ENCODE peak calls at places on chromosome 1, in ten cellular contexts. P, G, Z, X, W, J, S, E, R and D are unnamed samples.

GRCh38 chr1:29396438-29397255 is 160.3 kb downstream of the PTPRU start:
- DNase-seq in Z (peak; percentile 25), R (no peak), J (no peak), E (no peak), G (no peak), X (no peak), P (no peak), S (no peak), W (no peak), D (no peak)

GRCh38 chr1:101203812-101204540 is 32.8 kb upstream of the S1PR1 start:
- DNase-seq in G (peak; percentile 79), Z (peak; percentile 76), X (no peak), P (no peak), J (peak; percentile 83), E (peak; percentile 16), S (no peak), W (peak; percentile 12), R (no peak), D (no peak)

GRCh38 chr1:27033059-27033746 is 20.6 kb upstream of the TENT5B start:
- DNase-seq in X (no peak), S (no peak), W (no peak), R (no peak), P (no peak), Z (no peak), E (no peak), J (no peak), G (no peak), D (no peak)

GRCh38 chr1:160217466-160218165 is 12.4 kb downstream of the PEA15 start:
- DNase-seq in S (peak; percentile 49), X (no peak), E (peak; percentile 50), P (no peak), W (no peak), Z (no peak), G (peak; percentile 89), R (no peak), J (no peak), D (no peak)

GRCh38 chr1:37875833-37876232 is 16.4 kb upstream of the MTF1 start:
- DNase-seq in G (no peak), J (no peak), S (no peak), W (no peak), R (no peak), Z (peak; percentile 46), X (no peak), E (no peak), P (no peak), D (no peak)

GRCh38 chr1:63324779-63325119 is 2.4 kb downstream of the FOXD3 start:
- DNase-seq in W (no peak), P (no peak), R (no peak), Z (no peak), X (no peak), S (no peak), J (no peak), G (no peak), E (no peak), D (no peak)

GRCh38 chr1:173082913-173083312 is 32.2 kb upstream of the TNFSF18 start:
- DNase-seq in S (no peak), P (no peak), J (no peak), G (no peak), R (no peak), Z (no peak), X (no peak), E (no peak), W (no peak), D (no peak)

GRCh38 chr1:86951430-86951829 is 37.0 kb downstream of the HS2ST1 start:
- DNase-seq in S (no peak), J (no peak), E (no peak), R (no peak), Z (no peak), G (no peak), W (no peak), P (no peak), X (no peak), D (no peak)

GRCh38 chr1:32963746-32964460 is 706 bp downstream of the RNF19B start:
- DNase-seq in E (peak; percentile 73), Z (peak; percentile 72), J (peak; percentile 53), W (peak; percentile 69), X (peak; percentile 85), G (peak; percentile 71), S (peak; percentile 70), P (peak; percentile 81), R (peak; percentile 80), D (peak; percentile 83)

GRCh38 chr1:207818971-207819451 is 67.2 kb downstream of the CD46 start:
- DNase-seq in Z (peak; percentile 84), E (peak; percentile 77), W (peak; percentile 75), J (no peak), S (no peak), R (no peak), P (no peak), G (no peak), X (peak; percentile 72), D (no peak)

GRCh38 chr1:165152727-165153126 is 203.8 kb downstream of the LMX1A start:
- DNase-seq in J (peak; percentile 33), S (no peak), G (peak; percentile 84), X (no peak), P (no peak), E (peak; percentile 10), R (no peak), W (no peak), Z (no peak), D (no peak)

GRCh38 chr1:43054961-43055360 is 96.3 kb upstream of the SLC2A1 start:
- DNase-seq in S (no peak), E (no peak), X (no peak), Z (peak; percentile 36), P (no peak), R (no peak), J (no peak), W (no peak), G (no peak), D (no peak)

GRCh38 chr1:82565546-82565945 is 764.8 kb downstream of the ADGRL2 start:
- DNase-seq in Z (no peak), P (no peak), J (no peak), R (no peak), X (no peak), E (peak; percentile 48), W (peak; percentile 4), G (no peak), S (no peak), D (peak; percentile 25)

GRCh38 chr1:190172636-190173410 is 304.8 kb downstream of the BRINP3 start:
- DNase-seq in E (no peak), R (no peak), X (no peak), S (no peak), Z (peak; percentile 59), W (no peak), J (peak; percentile 65), P (no peak), G (no peak), D (no peak)

GRCh38 chr1:2494323-2494693 is 18.2 kb downstream of the PLCH2 start:
- DNase-seq in E (peak; percentile 84), J (no peak), X (no peak), P (no peak), R (no peak), S (peak; percentile 56), G (no peak), Z (peak; percentile 81), W (no peak), D (no peak)

GRCh38 chr1:101178341-101178687 is 58.5 kb upstream of the S1PR1 start:
- DNase-seq in E (no peak), G (no peak), S (no peak), W (no peak), X (no peak), R (no peak), Z (no peak), P (no peak), J (no peak), D (no peak)

GRCh38 chr1:101953623-101954022 is 43.1 kb downstream of the OLFM3 start:
- DNase-seq in X (no peak), G (no peak), R (no peak), P (no peak), Z (no peak), J (no peak), W (no peak), S (no peak), E (no peak), D (no peak)

GRCh38 chr1:213326666-213327317 is 275.8 kb downstream of the RPS6KC1 start:
- DNase-seq in P (no peak), X (no peak), G (no peak), S (no peak), E (peak; percentile 70), J (no peak), W (peak; percentile 41), Z (peak; percentile 62), R (no peak), D (no peak)

GRCh38 chr1:230170153-230170547 is 103.1 kb downstream of the GALNT2 start:
- DNase-seq in W (no peak), E (no peak), Z (no peak), J (peak; percentile 40), R (no peak), P (no peak), S (no peak), X (no peak), G (no peak), D (no peak)